ENCODE peak calls at places on chromosomes 1 and 21, in eight cellular contexts. G is NCI-H1436; P is GM18507; H is activated T-helper 1 cell treated with Interleukin-2 at 50 U/mL for 16 hours; W is COR-L47; C is activated CD4-positive, alpha-beta T cell treated with anti-CD3 and anti-CD28 coated beads for 36 hours; B is transverse colon; L is ovary. Q is an unnamed sample.

GRCh38 chr1:231724876-231725647 is 98.5 kb downstream of the DISC1 start:
- DNase-seq in B (no peak), G (peak; percentile 30), H (no peak), P (no peak), W (peak; percentile 28), C (peak; percentile 58), L (no peak), Q (peak; percentile 53)

GRCh38 chr1:89910780-89911179 is 84.1 kb upstream of the ZNF326 start:
- DNase-seq in W (no peak), C (no peak), L (no peak), P (no peak), B (no peak), H (no peak), G (no peak), Q (no peak)

GRCh38 chr21:35904995-35905972 is 155.0 kb downstream of the SETD4 start:
- DNase-seq in W (no peak), L (no peak), G (no peak), B (no peak), C (no peak), H (no peak), P (no peak), Q (no peak)

GRCh38 chr1:66778969-66779368 is 22.1 kb downstream of the INSL5 start:
- DNase-seq in B (no peak), L (no peak), H (no peak), P (no peak), C (no peak), W (no peak), G (no peak), Q (no peak)

GRCh38 chr21:25330266-25330665 is 277.0 kb downstream of the MRPL39 start:
- DNase-seq in W (no peak), P (no peak), L (no peak), B (no peak), C (no peak), G (no peak), H (no peak), Q (no peak)

GRCh38 chr1:40868051-40868723 is 6.0 kb upstream of the CITED4 start:
- DNase-seq in L (no peak), C (no peak), G (no peak), H (no peak), B (no peak), W (no peak), P (no peak), Q (no peak)

GRCh38 chr1:225651872-225652725 is 824 bp downstream of the ENAH start:
- DNase-seq in L (no peak), B (no peak), G (no peak), C (no peak), W (peak; percentile 54), H (no peak), P (no peak), Q (peak; percentile 59)

GRCh38 chr1:215290018-215290417 is 207.5 kb downstream of the KCNK2 start:
- DNase-seq in G (no peak), W (no peak), B (no peak), C (no peak), L (no peak), P (no peak), H (no peak), Q (no peak)

GRCh38 chr1:223248787-223249175 is 105.7 kb upstream of the TLR5 start:
- DNase-seq in C (peak; percentile 56), B (no peak), P (no peak), G (no peak), H (no peak), L (no peak), W (no peak), Q (no peak)

GRCh38 chr1:22143586-22144033 is 713 bp upstream of the WNT4 start:
- DNase-seq in P (no peak), G (no peak), C (no peak), W (no peak), L (no peak), H (no peak), B (no peak), Q (no peak)

GRCh38 chr1:167881069-167881468 is 32.9 kb downstream of the ADCY10 start:
- DNase-seq in C (no peak), P (no peak), G (no peak), W (no peak), B (no peak), H (no peak), L (no peak), Q (no peak)

GRCh38 chr1:19661721-19662228 is 2.9 kb upstream of the HTR6 start:
- DNase-seq in G (peak; percentile 19), H (no peak), L (no peak), C (peak; percentile 69), P (no peak), W (peak; percentile 4), B (no peak), Q (peak; percentile 18)

Q was measured in NCI-H1694 treated with DMSO at 0.1 percent for 48 hours.